ENCODE peak calls at places on chromosomes 7 and 10, in four cellular contexts. One of them, this sample, is unnamed.

GRCh38 chr10:108791794-108792474 is 1131.4 kb downstream of the XPNPEP1 start:
- DNase-seq in colonic mucosa: no peak
- DNase-seq in neuronal stem cell: no peak
- DNase-seq in adipocyte: peak; percentile 29
- DNase-seq in this sample: no peak

GRCh38 chr7:122887198-122887597 is 938 bp upstream of the CADPS2 start:
- DNase-seq in adipocyte: peak; percentile 91
- DNase-seq in colonic mucosa: peak; percentile 69
- DNase-seq in neuronal stem cell: peak; percentile 41
- DNase-seq in this sample: no peak

GRCh38 chr7:144474800-144475521 is 71.5 kb upstream of the NOBOX start:
- DNase-seq in adipocyte: no peak
- DNase-seq in colonic mucosa: no peak
- DNase-seq in neuronal stem cell: no peak
- DNase-seq in this sample: no peak

GRCh38 chr7:130884437-130885417 is 150.7 kb upstream of the KLF14 start:
- DNase-seq in neuronal stem cell: no peak
- DNase-seq in colonic mucosa: peak; percentile 51
- DNase-seq in adipocyte: peak; percentile 58
- DNase-seq in this sample: no peak

GRCh38 chr10:61898435-61898778 is 3.1 kb upstream of the ARID5B start:
- DNase-seq in adipocyte: no peak
- DNase-seq in colonic mucosa: no peak
- DNase-seq in neuronal stem cell: no peak
- DNase-seq in this sample: no peak

GRCh38 chr10:49398000-49398861 is 2.3 kb upstream of the DRGX start:
- DNase-seq in neuronal stem cell: peak; percentile 75
- DNase-seq in adipocyte: peak; percentile 61
- DNase-seq in colonic mucosa: peak; percentile 49
- DNase-seq in this sample: no peak

GRCh38 chr10:75525067-75525466 is 93.6 kb downstream of the LRMDA start:
- DNase-seq in neuronal stem cell: no peak
- DNase-seq in adipocyte: no peak
- DNase-seq in colonic mucosa: no peak
- DNase-seq in this sample: no peak

GRCh38 chr10:72097448-72098300 is 9.3 kb upstream of the SPOCK2 start:
- DNase-seq in adipocyte: peak; percentile 75
- DNase-seq in colonic mucosa: no peak
- DNase-seq in neuronal stem cell: no peak
- DNase-seq in this sample: no peak

GRCh38 chr10:89207801-89208551 is 859 bp upstream of the CH25H start:
- DNase-seq in neuronal stem cell: peak; percentile 30
- DNase-seq in adipocyte: peak; percentile 65
- DNase-seq in colonic mucosa: peak; percentile 31
- DNase-seq in this sample: no peak

GRCh38 chr7:130021105-130021834 is 29.9 kb downstream of the ZC3HC1 start:
- DNase-seq in colonic mucosa: no peak
- DNase-seq in adipocyte: no peak
- DNase-seq in neuronal stem cell: no peak
- DNase-seq in this sample: no peak

GRCh38 chr10:93844979-93845626 is 48.7 kb upstream of the SLC35G1 start:
- DNase-seq in adipocyte: no peak
- DNase-seq in neuronal stem cell: no peak
- DNase-seq in colonic mucosa: no peak
- DNase-seq in this sample: no peak

GRCh38 chr7:16754869-16755317 is 1.3 kb downstream of the TSPAN13 start:
- DNase-seq in neuronal stem cell: no peak
- DNase-seq in adipocyte: no peak
- DNase-seq in colonic mucosa: peak; percentile 52
- DNase-seq in this sample: no peak

GRCh38 chr10:119675483-119676170 is 24.4 kb downstream of the BAG3 start:
- DNase-seq in neuronal stem cell: no peak
- DNase-seq in adipocyte: no peak
- DNase-seq in colonic mucosa: no peak
- DNase-seq in this sample: no peak

GRCh38 chr10:69802424-69803161 is 887 bp downstream of the COL13A1 start:
- DNase-seq in colonic mucosa: peak; percentile 31
- DNase-seq in neuronal stem cell: peak; percentile 57
- DNase-seq in adipocyte: peak; percentile 72
- DNase-seq in this sample: no peak

GRCh38 chr7:3649678-3650445 is 348.8 kb downstream of the SDK1 start:
- DNase-seq in adipocyte: peak; percentile 1
- DNase-seq in neuronal stem cell: no peak
- DNase-seq in colonic mucosa: no peak
- DNase-seq in this sample: no peak

GRCh38 chr7:154953006-154953684 is 49.8 kb downstream of the PAXIP1 start:
- DNase-seq in neuronal stem cell: peak; percentile 47
- DNase-seq in colonic mucosa: peak; percentile 65
- DNase-seq in adipocyte: peak; percentile 67
- DNase-seq in this sample: peak; percentile 52

GRCh38 chr10:119769886-119770285 is 44.0 kb downstream of the INPP5F start:
- DNase-seq in adipocyte: peak; percentile 57
- DNase-seq in neuronal stem cell: no peak
- DNase-seq in colonic mucosa: no peak
- DNase-seq in this sample: no peak

GRCh38 chr7:101717986-101718746 is 89.1 kb upstream of the MYL10 start:
- DNase-seq in colonic mucosa: peak; percentile 31
- DNase-seq in adipocyte: peak; percentile 68
- DNase-seq in neuronal stem cell: no peak
- DNase-seq in this sample: no peak

GRCh38 chr7:54541941-54542618 is at the start of gene VSTM2A:
- DNase-seq in adipocyte: peak; percentile 30
- DNase-seq in colonic mucosa: no peak
- DNase-seq in neuronal stem cell: peak; percentile 72
- DNase-seq in this sample: no peak

GRCh38 chr10:35822316-35822715 is 180.2 kb upstream of the FZD8 start:
- DNase-seq in adipocyte: no peak
- DNase-seq in neuronal stem cell: no peak
- DNase-seq in colonic mucosa: peak; percentile 18
- DNase-seq in this sample: no peak

GRCh38 chr7:69599879-69600764 is 1.8 kb downstream of the AUTS2 start:
- DNase-seq in colonic mucosa: peak; percentile 17
- DNase-seq in adipocyte: peak; percentile 44
- DNase-seq in neuronal stem cell: peak; percentile 40
- DNase-seq in this sample: peak; percentile 45

GRCh38 chr7:69605070-69605469 is 6.8 kb downstream of the AUTS2 start:
- DNase-seq in adipocyte: no peak
- DNase-seq in colonic mucosa: no peak
- DNase-seq in neuronal stem cell: no peak
- DNase-seq in this sample: no peak

GRCh38 chr7:69603351-69603750 is 5.1 kb downstream of the AUTS2 start:
- DNase-seq in adipocyte: no peak
- DNase-seq in colonic mucosa: no peak
- DNase-seq in neuronal stem cell: no peak
- DNase-seq in this sample: no peak

GRCh38 chr7:69602522-69602921 is 4.2 kb downstream of the AUTS2 start:
- DNase-seq in colonic mucosa: no peak
- DNase-seq in adipocyte: no peak
- DNase-seq in neuronal stem cell: no peak
- DNase-seq in this sample: no peak

GRCh38 chr7:69603937-69604494 is 5.7 kb downstream of the AUTS2 start:
- DNase-seq in colonic mucosa: no peak
- DNase-seq in adipocyte: no peak
- DNase-seq in neuronal stem cell: no peak
- DNase-seq in this sample: peak; percentile 75
- H3K27me3 ChIP-seq in colonic mucosa: peaks cover 11% of the 10 kb centered on the region
- H3K27me3 ChIP-seq in adipocyte: no peaks in the 10 kb centered on the region
- H3K27me3 ChIP-seq in neuronal stem cell: peaks cover 45% of the 10 kb centered on the region
- H3K27me3 ChIP-seq in this sample: no peaks in the 10 kb centered on the region

GRCh38 chr10:44960098-44960480 is 487 bp downstream of the RASSF4 start:
- DNase-seq in neuronal stem cell: no peak
- DNase-seq in colonic mucosa: no peak
- DNase-seq in adipocyte: no peak
- DNase-seq in this sample: no peak
- H3K9ac ChIP-seq in neuronal stem cell: peak overlapping the region; percentile 93
- H3K9ac ChIP-seq in colonic mucosa: peak overlapping the region; percentile 90
- H3K9ac ChIP-seq in adipocyte: peak overlapping the region; percentile 85
- H3K9ac ChIP-seq in this sample: peak overlapping the region; percentile 87

DNA sequence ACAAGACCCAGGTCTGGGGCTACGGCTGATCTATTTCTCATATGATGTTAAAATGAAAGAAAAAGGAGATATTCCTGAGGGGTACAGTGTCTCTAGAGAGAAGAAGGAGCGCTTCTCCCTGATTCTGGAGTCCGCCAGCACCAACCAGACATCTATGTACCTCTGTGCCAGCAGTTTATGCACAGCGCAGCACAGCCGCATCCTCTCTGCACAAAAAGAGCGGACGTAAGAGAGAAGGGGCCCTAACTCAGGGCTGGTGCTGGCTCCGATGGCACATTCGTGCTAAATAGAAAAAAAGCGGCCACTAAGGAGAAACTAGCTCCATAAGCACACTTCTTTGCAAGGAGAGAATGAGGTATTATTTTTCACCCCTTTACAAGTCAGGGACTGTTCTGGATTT is 28.3 kb upstream of the PRSS1 start:
- DNase-seq in adipocyte: no peak
- DNase-seq in neuronal stem cell: no peak
- DNase-seq in colonic mucosa: no peak
- DNase-seq in this sample: no peak
- H3K27me3 ChIP-seq in adipocyte: peaks cover 35% of the 10 kb centered on the region
- H3K27me3 ChIP-seq in neuronal stem cell: no peaks in the 10 kb centered on the region
- H3K27me3 ChIP-seq in colonic mucosa: no peaks in the 10 kb centered on the region
- H3K27me3 ChIP-seq in this sample: no peaks in the 10 kb centered on the region

GRCh38 chr7:20507157-20507556 is 108.3 kb upstream of the ABCB5 start:
- DNase-seq in neuronal stem cell: no peak
- DNase-seq in adipocyte: no peak
- DNase-seq in colonic mucosa: no peak
- DNase-seq in this sample: no peak
- H3K9ac ChIP-seq in neuronal stem cell: no peak overlapping the region
- H3K9ac ChIP-seq in adipocyte: no peak overlapping the region
- H3K9ac ChIP-seq in colonic mucosa: no peak overlapping the region
- H3K9ac ChIP-seq in this sample: no peak overlapping the region

GRCh38 chr10:104639595-104640338 is 1.3 kb upstream of the SORCS3 start:
- DNase-seq in neuronal stem cell: peak; percentile 36
- DNase-seq in colonic mucosa: no peak
- DNase-seq in adipocyte: no peak
- DNase-seq in this sample: no peak
- H3K27me3 ChIP-seq in neuronal stem cell: peaks cover 59% of the 10 kb centered on the region
- H3K27me3 ChIP-seq in colonic mucosa: peaks cover 36% of the 10 kb centered on the region
- H3K27me3 ChIP-seq in adipocyte: peaks cover 57% of the 10 kb centered on the region
- H3K27me3 ChIP-seq in this sample: no peaks in the 10 kb centered on the region

This sample was measured in DND-41.